ENCODE peak calls at places on chromosomes 2 and 18, in five cellular contexts. P is lower lobe of right lung, D is SK-N-SH, E is AG04449, R is A549. T is an unnamed sample.

GRCh38 chr2:94870392-94871225 is 621 bp upstream of the TEKT4 start:
- DNase-seq in E (no peak), P (peak; percentile 34), D (peak; percentile 45), R (no peak), T (no peak)

GRCh38 chr2:3147641-3148530 is 229.7 kb downstream of the EIPR1 start:
- DNase-seq in P (no peak), E (no peak), D (peak; percentile 43), R (no peak), T (no peak)

GRCh38 chr18:13232060-13232917 is 13.7 kb downstream of the LDLRAD4 start:
- DNase-seq in R (no peak), D (no peak), P (no peak), E (no peak), T (no peak)

GRCh38 chr18:21313576-21313975 is 71.5 kb downstream of the GREB1L start:
- DNase-seq in R (no peak), E (no peak), D (no peak), P (no peak), T (no peak)

GRCh38 chr2:237327191-237327590 is 86.8 kb downstream of the COL6A3 start:
- DNase-seq in D (no peak), R (no peak), P (no peak), E (no peak), T (no peak)

GRCh38 chr2:96798733-96799622 is 17.1 kb upstream of the CNNM3 start:
- DNase-seq in D (peak; percentile 11), P (peak; percentile 36), E (no peak), R (no peak), T (no peak)

GRCh38 chr2:160911258-160911657 is 249.0 kb upstream of the TANK start:
- DNase-seq in P (no peak), E (no peak), R (no peak), D (no peak), T (no peak)

GRCh38 chr2:128622371-128622770 is 303.7 kb upstream of the HS6ST1 start:
- DNase-seq in E (no peak), P (peak; percentile 72), D (no peak), R (no peak), T (peak; percentile 72)

GRCh38 chr18:46755315-46756171 is 1.3 kb downstream of the ST8SIA5 start:
- DNase-seq in P (no peak), R (no peak), E (no peak), D (peak; percentile 22), T (no peak)

GRCh38 chr2:132475615-132476014 is 59.0 kb downstream of the GPR39 start:
- DNase-seq in R (no peak), P (no peak), E (no peak), D (no peak), T (no peak)

GRCh38 chr2:97992836-97993825 is 2.6 kb downstream of the TMEM131 start:
- DNase-seq in P (no peak), D (no peak), R (no peak), E (no peak), T (no peak)

GRCh38 chr2:157931542-157931941 is 55.4 kb upstream of the ACVR1 start:
- DNase-seq in P (no peak), R (no peak), E (no peak), D (no peak), T (no peak)
- H3K4me3 ChIP-seq in P (no peak overlapping the region), R (no peak overlapping the region), E (no peak overlapping the region), D (no peak overlapping the region), T (no peak overlapping the region)

GRCh38 chr2:137944714-137945113 is 19.6 kb upstream of the HNMT start:
- DNase-seq in E (no peak), R (no peak), P (no peak), D (no peak), T (no peak)

GRCh38 chr2:137942785-137943034 is 21.6 kb upstream of the HNMT start:
- DNase-seq in R (no peak), E (no peak), D (no peak), P (no peak), T (no peak)

GRCh38 chr2:137943035-137943830 is 21.0 kb upstream of the HNMT start:
- DNase-seq in P (no peak), R (no peak), D (no peak), E (no peak), T (no peak)

GRCh38 chr2:137945229-137945628 is 19.0 kb upstream of the HNMT start:
- DNase-seq in E (no peak), P (no peak), D (no peak), R (no peak), T (no peak)

DNA sequence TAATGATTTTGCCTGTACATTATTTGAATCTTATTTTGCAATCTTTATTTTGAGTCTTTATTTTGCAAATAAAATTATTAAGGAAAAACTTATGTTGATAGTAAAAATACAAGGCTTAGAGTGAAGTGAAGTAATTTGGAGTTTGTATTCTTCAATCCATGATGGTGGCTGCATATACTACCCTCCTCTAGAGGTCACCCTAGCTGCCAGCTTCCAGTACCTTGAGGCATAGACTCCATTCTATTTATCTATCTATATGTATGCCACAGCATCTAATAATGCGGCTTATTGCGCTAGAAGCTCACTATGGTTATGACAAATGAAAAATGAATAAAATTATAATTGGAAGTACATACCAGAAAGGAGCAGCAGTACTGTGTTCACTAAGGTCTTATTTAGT is 20.3 kb upstream of the HNMT start:
- DNase-seq in D (no peak), P (no peak), E (no peak), R (no peak), T (no peak)
- TF ChIP-seq CTCF in D (peak; percentile 12), P (no peak), E (no peak), R (no peak), T (no peak)

GRCh38 chr18:57631697-57632096 is 10.1 kb upstream of the NARS1 start:
- DNase-seq in P (no peak), E (no peak), R (no peak), D (no peak), T (no peak)

GRCh38 chr18:57630002-57630758 is 8.5 kb upstream of the NARS1 start:
- DNase-seq in P (peak; percentile 98), R (peak; percentile 79), D (peak; percentile 95), E (peak; percentile 68), T (peak; percentile 99)

GRCh38 chr18:57630759-57631660 is 9.4 kb upstream of the NARS1 start:
- DNase-seq in P (no peak), D (no peak), R (no peak), E (no peak), T (no peak)

GRCh38 chr18:57627488-57627887 is 5.9 kb upstream of the NARS1 start:
- DNase-seq in E (no peak), R (no peak), P (no peak), D (no peak), T (no peak)

DNA sequence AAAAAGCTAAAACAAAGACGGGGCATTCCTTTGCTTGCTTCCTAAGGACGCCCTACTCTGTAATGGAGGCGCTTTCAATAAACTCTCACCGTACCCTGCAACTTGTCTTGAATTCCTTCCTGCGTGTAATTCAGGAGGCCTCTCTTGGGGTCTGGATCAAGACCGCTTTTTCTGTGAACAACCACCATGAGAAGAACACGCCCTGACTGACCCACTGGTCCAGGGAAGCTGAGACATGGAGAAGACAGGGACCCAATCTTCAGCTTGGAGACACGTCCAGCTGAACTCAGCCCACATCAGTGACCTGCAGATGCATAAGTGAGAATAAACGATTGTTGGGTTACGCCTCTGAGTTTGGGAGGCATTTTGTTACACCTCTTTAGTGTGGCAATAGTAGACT is 7.8 kb upstream of the NARS1 start:
- DNase-seq in E (no peak), P (no peak), R (no peak), D (no peak), T (no peak)
- H3K4me3 ChIP-seq in E (no peak overlapping the region), P (peak overlapping the region; percentile 60), R (peak overlapping the region; percentile 73), D (peak overlapping the region; percentile 74), T (peak overlapping the region; percentile 95)

DNA sequence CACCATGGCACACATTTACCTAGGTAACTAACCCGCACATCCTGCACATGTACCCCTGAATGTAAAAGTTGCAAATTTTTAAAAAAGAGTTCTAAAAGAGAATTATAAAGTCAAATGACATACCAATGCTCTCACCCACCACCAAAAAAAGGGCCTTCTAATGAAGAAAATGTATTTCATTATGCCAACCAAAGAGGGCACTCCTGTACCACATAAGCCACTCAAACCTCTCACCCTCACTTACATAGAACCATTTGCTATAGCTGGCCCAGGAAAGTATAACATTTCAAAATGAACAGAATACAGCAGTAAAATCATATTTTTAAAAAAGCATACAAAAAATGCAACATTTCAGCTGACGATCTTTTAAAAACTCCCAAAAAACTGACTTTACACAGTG is 241.5 kb upstream of the PKDCC start:
- DNase-seq in P (no peak), D (no peak), R (no peak), E (no peak), T (no peak)
- TF ChIP-seq CTCF in P (no peak), D (no peak), R (peak; percentile 64), E (no peak), T (no peak)

GRCh38 chr2:168626610-168627009 is 170.5 kb downstream of the CERS6 start:
- DNase-seq in E (no peak), P (no peak), D (no peak), R (no peak), T (no peak)
- H3K4me3 ChIP-seq in E (no peak overlapping the region), P (no peak overlapping the region), D (no peak overlapping the region), R (no peak overlapping the region), T (no peak overlapping the region)

GRCh38 chr2:33317369-33318015 is 159.0 kb upstream of the RASGRP3 start:
- DNase-seq in R (no peak), E (no peak), D (no peak), P (no peak), T (no peak)

GRCh38 chr2:33320573-33320972 is 155.9 kb upstream of the RASGRP3 start:
- DNase-seq in P (no peak), D (no peak), E (no peak), R (no peak), T (no peak)

GRCh38 chr2:33321236-33321731 is 155.2 kb upstream of the RASGRP3 start:
- DNase-seq in P (no peak), E (no peak), R (no peak), D (no peak), T (no peak)

GRCh38 chr2:33316314-33316713 is 160.1 kb upstream of the RASGRP3 start:
- DNase-seq in R (no peak), D (no peak), P (no peak), E (no peak), T (no peak)

GRCh38 chr2:33318456-33318855 is 158.0 kb upstream of the RASGRP3 start:
- DNase-seq in R (no peak), P (no peak), D (no peak), E (no peak), T (no peak)
- TF ChIP-seq CTCF in R (no peak), P (no peak), D (no peak), E (no peak), T (no peak)

GRCh38 chr2:172053486-172053885 is 31.8 kb upstream of the DLX1 start:
- DNase-seq in E (no peak), R (no peak), D (no peak), P (no peak), T (no peak)
- H3K4me3 ChIP-seq in E (no peak overlapping the region), R (no peak overlapping the region), D (no peak overlapping the region), P (no peak overlapping the region), T (no peak overlapping the region)

GRCh38 chr2:11642972-11643371 is 27.0 kb downstream of the NTSR2 start:
- DNase-seq in E (no peak), R (peak; percentile 27), P (no peak), D (no peak), T (no peak)
- TF ChIP-seq CTCF in E (no peak), R (no peak), P (no peak), D (no peak), T (no peak)

T was measured in HL-60.